ENCODE peak calls at places on chromosomes 5 and 9, in four cellular contexts. One of them, this sample, is unnamed.
A peak's percentile ranks its signal among the peaks of the same experiment; 100 is the strongest.

GRCh38 chr5:64854855-64855254 is 86.1 kb downstream of the CWC27 start:
- DNase-seq in fibroblast of mammary gland: no peak
- DNase-seq in fibroblast of pulmonary artery: no peak
- DNase-seq in suprapubic skin: no peak
- DNase-seq in this sample: peak; percentile 44

GRCh38 chr5:141234109-141234508 is 11.0 kb downstream of the PCDHB14 start:
- DNase-seq in suprapubic skin: no peak
- DNase-seq in fibroblast of mammary gland: peak; percentile 7
- DNase-seq in fibroblast of pulmonary artery: peak; percentile 36
- DNase-seq in this sample: peak; percentile 2

GRCh38 chr9:104921067-104921741 is 6.8 kb downstream of the ABCA1 start:
- DNase-seq in fibroblast of pulmonary artery: no peak
- DNase-seq in fibroblast of mammary gland: no peak
- DNase-seq in suprapubic skin: no peak
- DNase-seq in this sample: peak; percentile 38

GRCh38 chr9:2764371-2764770 is 47.1 kb downstream of the KCNV2 start:
- DNase-seq in fibroblast of mammary gland: no peak
- DNase-seq in fibroblast of pulmonary artery: no peak
- DNase-seq in suprapubic skin: no peak
- DNase-seq in this sample: peak; percentile 60

GRCh38 chr9:88950341-88951141 is 40.7 kb upstream of the S1PR3 start:
- DNase-seq in fibroblast of mammary gland: peak; percentile 91
- DNase-seq in fibroblast of pulmonary artery: peak; percentile 88
- DNase-seq in suprapubic skin: no peak
- DNase-seq in this sample: peak; percentile 76

GRCh38 chr9:114228034-114228808 is 72.9 kb downstream of the COL27A1 start:
- DNase-seq in fibroblast of pulmonary artery: no peak
- DNase-seq in fibroblast of mammary gland: no peak
- DNase-seq in suprapubic skin: no peak
- DNase-seq in this sample: no peak

GRCh38 chr9:102106446-102106845 is 368.0 kb upstream of the GRIN3A start:
- DNase-seq in fibroblast of pulmonary artery: no peak
- DNase-seq in fibroblast of mammary gland: no peak
- DNase-seq in suprapubic skin: no peak
- DNase-seq in this sample: no peak

GRCh38 chr9:1982074-1982473 is 33.1 kb upstream of the SMARCA2 start:
- DNase-seq in suprapubic skin: no peak
- DNase-seq in fibroblast of pulmonary artery: no peak
- DNase-seq in fibroblast of mammary gland: no peak
- DNase-seq in this sample: no peak

GRCh38 chr5:136055612-136056302 is 27.0 kb downstream of the TGFBI start:
- DNase-seq in suprapubic skin: no peak
- DNase-seq in fibroblast of mammary gland: no peak
- DNase-seq in fibroblast of pulmonary artery: no peak
- DNase-seq in this sample: no peak

GRCh38 chr9:96176901-96177718 is 124.9 kb downstream of the HSD17B3 start:
- DNase-seq in suprapubic skin: no peak
- DNase-seq in fibroblast of pulmonary artery: no peak
- DNase-seq in fibroblast of mammary gland: peak; percentile 41
- DNase-seq in this sample: no peak

GRCh38 chr9:100426194-100426531 is 780 bp upstream of the MSANTD3 start:
- DNase-seq in suprapubic skin: no peak
- DNase-seq in fibroblast of pulmonary artery: no peak
- DNase-seq in fibroblast of mammary gland: no peak
- DNase-seq in this sample: no peak

GRCh38 chr5:72917371-72917776 is 38.5 kb upstream of the FCHO2 start:
- DNase-seq in fibroblast of mammary gland: no peak
- DNase-seq in suprapubic skin: no peak
- DNase-seq in fibroblast of pulmonary artery: no peak
- DNase-seq in this sample: no peak

GRCh38 chr9:84062538-84062937 is 81.9 kb downstream of the RMI1 start:
- DNase-seq in suprapubic skin: no peak
- DNase-seq in fibroblast of pulmonary artery: peak; percentile 7
- DNase-seq in fibroblast of mammary gland: no peak
- DNase-seq in this sample: no peak

GRCh38 chr9:134811673-134812668 is 68.6 kb upstream of the FCN2 start:
- DNase-seq in fibroblast of mammary gland: peak; percentile 73
- DNase-seq in suprapubic skin: no peak
- DNase-seq in fibroblast of pulmonary artery: peak; percentile 49
- DNase-seq in this sample: peak; percentile 51

GRCh38 chr9:98130576-98131228 is 11.7 kb upstream of the TRIM14 start:
- DNase-seq in fibroblast of pulmonary artery: no peak
- DNase-seq in fibroblast of mammary gland: no peak
- DNase-seq in suprapubic skin: no peak
- DNase-seq in this sample: no peak

DNA sequence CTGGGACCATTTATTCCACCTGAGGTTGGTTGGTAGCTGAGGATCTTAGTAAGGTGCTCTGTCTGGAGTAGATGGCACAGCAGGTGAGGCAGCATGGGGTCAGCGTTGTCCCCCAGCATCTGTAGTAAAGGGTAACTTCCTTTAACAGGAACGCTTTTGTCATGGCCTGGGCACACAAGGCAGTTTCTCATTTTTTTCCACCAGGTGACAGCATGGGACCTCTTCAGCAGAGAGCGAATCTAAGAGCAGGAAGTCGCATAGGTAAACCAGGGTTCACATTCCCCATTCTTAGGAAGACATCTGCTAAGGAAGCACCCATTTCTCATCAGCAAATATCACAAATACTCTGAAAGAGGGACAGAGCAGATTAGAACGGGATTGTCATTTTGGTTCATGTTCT is 56.5 kb downstream of the GPR107 start:
- DNase-seq in fibroblast of pulmonary artery: no peak
- DNase-seq in fibroblast of mammary gland: no peak
- DNase-seq in suprapubic skin: no peak
- DNase-seq in this sample: no peak
- TF ChIP-seq CTCF in fibroblast of pulmonary artery: no peak
- TF ChIP-seq CTCF in fibroblast of mammary gland: no peak
- TF ChIP-seq CTCF in suprapubic skin: no peak
- TF ChIP-seq CTCF in this sample: peak; percentile 31

GRCh38 chr9:108286807-108287206 is 569.0 kb downstream of the ACTL7B start:
- DNase-seq in fibroblast of mammary gland: no peak
- DNase-seq in fibroblast of pulmonary artery: no peak
- DNase-seq in suprapubic skin: no peak
- DNase-seq in this sample: no peak

GRCh38 chr9:108278341-108278740 is 577.4 kb downstream of the ACTL7B start:
- DNase-seq in fibroblast of mammary gland: peak; percentile 30
- DNase-seq in suprapubic skin: no peak
- DNase-seq in fibroblast of pulmonary artery: no peak
- DNase-seq in this sample: no peak

GRCh38 chr9:108282872-108283271 is 572.9 kb downstream of the ACTL7B start:
- DNase-seq in fibroblast of pulmonary artery: peak; percentile 23
- DNase-seq in suprapubic skin: no peak
- DNase-seq in fibroblast of mammary gland: peak; percentile 36
- DNase-seq in this sample: peak; percentile 48
- TF ChIP-seq CTCF in fibroblast of pulmonary artery: peak; percentile 41
- TF ChIP-seq CTCF in suprapubic skin: no peak
- TF ChIP-seq CTCF in fibroblast of mammary gland: peak; percentile 48
- TF ChIP-seq CTCF in this sample: peak; percentile 55

GRCh38 chr5:172002310-172002709 is 4.1 kb downstream of the FBXW11 start:
- DNase-seq in fibroblast of mammary gland: peak; percentile 37
- DNase-seq in fibroblast of pulmonary artery: peak; percentile 34
- DNase-seq in suprapubic skin: no peak
- DNase-seq in this sample: peak; percentile 49
- TF ChIP-seq CTCF in fibroblast of mammary gland: peak; percentile 54
- TF ChIP-seq CTCF in fibroblast of pulmonary artery: peak; percentile 60
- TF ChIP-seq CTCF in suprapubic skin: peak; percentile 15
- TF ChIP-seq CTCF in this sample: peak; percentile 63

GRCh38 chr5:129359450-129359849 is 100.6 kb upstream of the ADAMTS19 start:
- DNase-seq in fibroblast of mammary gland: no peak
- DNase-seq in suprapubic skin: no peak
- DNase-seq in fibroblast of pulmonary artery: no peak
- DNase-seq in this sample: no peak

GRCh38 chr5:129356846-129357245 is 103.3 kb upstream of the ADAMTS19 start:
- DNase-seq in fibroblast of pulmonary artery: no peak
- DNase-seq in fibroblast of mammary gland: peak; percentile 7
- DNase-seq in suprapubic skin: no peak
- DNase-seq in this sample: no peak

GRCh38 chr5:129358069-129358468 is 102.0 kb upstream of the ADAMTS19 start:
- DNase-seq in fibroblast of pulmonary artery: no peak
- DNase-seq in suprapubic skin: no peak
- DNase-seq in fibroblast of mammary gland: no peak
- DNase-seq in this sample: no peak

GRCh38 chr5:129363991-129364390 is 96.1 kb upstream of the ADAMTS19 start:
- DNase-seq in fibroblast of pulmonary artery: no peak
- DNase-seq in suprapubic skin: no peak
- DNase-seq in fibroblast of mammary gland: no peak
- DNase-seq in this sample: no peak

DNA sequence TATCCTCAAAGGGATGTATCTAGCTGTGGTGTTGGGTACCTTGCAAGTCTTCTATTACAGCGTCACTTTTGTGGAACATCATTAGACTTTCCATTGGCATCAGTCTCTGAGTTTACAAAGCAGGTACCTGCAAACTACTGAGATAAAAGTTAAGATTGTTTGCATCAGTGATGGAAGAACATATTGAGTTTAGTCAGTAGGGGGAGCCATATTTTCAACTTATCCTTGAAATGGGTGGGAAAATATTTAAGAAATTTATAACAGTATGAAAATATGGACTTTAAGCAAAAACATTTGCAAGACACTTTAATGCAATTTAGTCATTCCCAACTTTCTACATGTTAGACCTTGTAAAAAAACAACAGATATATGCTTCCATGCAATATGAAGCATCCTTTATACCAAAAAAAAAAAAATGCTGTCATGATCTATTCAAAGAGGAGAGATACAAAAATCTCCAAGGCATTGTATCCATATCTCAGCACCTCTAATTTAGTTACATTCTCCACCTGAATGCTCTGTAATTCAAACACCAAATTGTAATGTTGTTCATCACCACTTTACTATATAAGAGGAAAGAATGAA is 98.6 kb upstream of the ADAMTS19 start:
- DNase-seq in fibroblast of mammary gland: peak; percentile 47
- DNase-seq in suprapubic skin: no peak
- DNase-seq in fibroblast of pulmonary artery: peak; percentile 53
- DNase-seq in this sample: peak; percentile 36
- TF ChIP-seq CTCF in fibroblast of mammary gland: peak; percentile 65
- TF ChIP-seq CTCF in suprapubic skin: no peak
- TF ChIP-seq CTCF in fibroblast of pulmonary artery: peak; percentile 70
- TF ChIP-seq CTCF in this sample: peak; percentile 51

GRCh38 chr5:5616247-5616895 is 193.9 kb downstream of the ICE1 start:
- DNase-seq in suprapubic skin: no peak
- DNase-seq in fibroblast of pulmonary artery: no peak
- DNase-seq in fibroblast of mammary gland: no peak
- DNase-seq in this sample: no peak

GRCh38 chr5:5615569-5615968 is 193.1 kb downstream of the ICE1 start:
- DNase-seq in fibroblast of mammary gland: no peak
- DNase-seq in suprapubic skin: no peak
- DNase-seq in fibroblast of pulmonary artery: no peak
- DNase-seq in this sample: no peak

GRCh38 chr5:5609935-5610334 is 187.5 kb downstream of the ICE1 start:
- DNase-seq in fibroblast of pulmonary artery: no peak
- DNase-seq in fibroblast of mammary gland: no peak
- DNase-seq in suprapubic skin: no peak
- DNase-seq in this sample: no peak

GRCh38 chr5:5612096-5612495 is 189.6 kb downstream of the ICE1 start:
- DNase-seq in fibroblast of mammary gland: no peak
- DNase-seq in suprapubic skin: no peak
- DNase-seq in fibroblast of pulmonary artery: no peak
- DNase-seq in this sample: no peak

DNA sequence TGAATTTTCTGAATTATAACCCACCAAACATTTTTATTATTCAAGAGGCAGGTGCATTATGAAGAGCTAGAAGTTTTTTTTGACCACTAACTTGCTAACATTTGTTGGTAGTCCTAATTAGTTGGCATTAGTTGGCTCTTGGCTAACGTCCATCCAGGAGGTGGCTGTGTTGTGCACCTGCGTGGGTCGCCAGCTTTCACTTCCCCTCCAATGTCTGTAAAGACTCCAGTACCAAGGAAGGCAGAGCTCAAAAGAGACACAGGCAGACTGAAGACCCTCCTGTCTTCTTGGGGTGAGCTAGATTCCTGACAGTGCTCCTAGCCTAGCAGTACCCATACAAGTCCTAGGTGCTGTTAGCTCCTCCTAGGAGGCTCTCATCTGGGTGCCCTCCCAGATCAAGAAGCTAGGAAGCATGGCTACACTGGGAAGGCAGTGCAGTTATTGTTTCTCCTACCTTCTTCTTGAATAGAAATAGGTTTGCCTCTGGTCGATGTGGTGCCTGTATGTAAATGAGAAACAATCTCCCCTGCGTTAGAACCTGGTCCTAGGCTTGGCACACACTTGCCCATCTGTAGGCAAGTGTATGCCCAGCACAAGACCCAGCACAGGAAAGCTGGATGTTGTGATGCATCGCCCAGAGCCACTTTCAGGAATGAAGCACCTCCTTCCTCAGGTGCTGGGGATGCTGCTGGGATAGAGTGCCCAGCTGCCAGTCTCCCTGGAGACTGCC is 190.9 kb downstream of the ICE1 start:
- DNase-seq in fibroblast of mammary gland: no peak
- DNase-seq in fibroblast of pulmonary artery: no peak
- DNase-seq in suprapubic skin: no peak
- DNase-seq in this sample: no peak
- TF ChIP-seq CTCF in fibroblast of mammary gland: no peak
- TF ChIP-seq CTCF in fibroblast of pulmonary artery: no peak
- TF ChIP-seq CTCF in suprapubic skin: no peak
- TF ChIP-seq CTCF in this sample: no peak

This sample was measured in choroid plexus epithelial cell.